ENCODE peak calls at places on chromosomes 3 and 15, in nine cellular contexts. K is OCI-LY7, L is heart right ventricle, R is A549, W is H9, C is HCT116, D is GM23338, Z is psoas muscle, X is thoracic aorta. A is an unnamed sample.

GRCh38 chr3:177960722-177961121 is 575.5 kb upstream of the KCNMB2 start:
- DNase-seq in Z (no peak), C (no peak), L (no peak), D (no peak), R (no peak), K (no peak), X (no peak), W (no peak), A (no peak)

GRCh38 chr3:25581823-25582222 is 82.9 kb downstream of the TOP2B start:
- DNase-seq in X (no peak), L (no peak), K (no peak), R (peak), C (no peak), W (no peak), D (no peak), Z (no peak), A (no peak)

GRCh38 chr3:105938826-105939225 is 70.0 kb upstream of the CBLB start:
- DNase-seq in L (no peak), R (no peak), C (no peak), W (no peak), X (no peak), K (no peak), D (no peak), Z (no peak), A (no peak)

GRCh38 chr15:69104050-69104750 is 56.2 kb upstream of the GLCE start:
- DNase-seq in X (no peak), W (no peak), Z (no peak), L (no peak), K (no peak), R (no peak), D (no peak), C (no peak), A (no peak)

GRCh38 chr3:133531981-133532380 is 41.5 kb upstream of the CDV3 start:
- DNase-seq in Z (no peak), L (no peak), K (no peak), W (no peak), R (no peak), X (no peak), C (no peak), D (no peak), A (no peak)

GRCh38 chr3:27681249-27681748 is 40.8 kb downstream of the EOMES start:
- DNase-seq in R (peak), Z (no peak), C (peak), L (peak), D (peak), X (no peak), W (peak), K (peak), A (no peak)

GRCh38 chr3:196517919-196518318 is 2.8 kb upstream of the SMCO1 start:
- DNase-seq in Z (no peak), W (peak), L (no peak), R (no peak), K (no peak), X (no peak), C (no peak), D (peak), A (no peak)

GRCh38 chr3:177563381-177563780 is 366.1 kb upstream of the TBL1XR1 start:
- DNase-seq in W (no peak), X (no peak), R (no peak), K (no peak), C (no peak), Z (no peak), D (no peak), L (no peak), A (no peak)

GRCh38 chr3:34183581-34184313 is 385.3 kb downstream of the PDCD6IP start:
- DNase-seq in Z (no peak), W (no peak), X (no peak), L (no peak), D (no peak), C (no peak), R (no peak), K (no peak), A (no peak)

GRCh38 chr3:28322464-28322863 is 26.1 kb upstream of the ZCWPW2 start:
- DNase-seq in K (no peak), C (no peak), X (no peak), R (no peak), W (no peak), Z (no peak), L (no peak), D (no peak), A (no peak)

GRCh38 chr3:152299243-152299976 is 30.7 kb downstream of the MBNL1 start:
- DNase-seq in L (no peak), X (no peak), Z (no peak), C (no peak), R (no peak), D (no peak), K (peak), W (no peak), A (no peak)

GRCh38 chr15:79644091-79644490 is 212.0 kb downstream of the MINAR1 start:
- DNase-seq in K (no peak), X (no peak), L (no peak), W (no peak), Z (no peak), D (no peak), C (no peak), R (peak), A (no peak)

GRCh38 chr15:83850846-83851245 is 196.9 kb downstream of the ADAMTSL3 start:
- DNase-seq in Z (no peak), X (no peak), L (no peak), D (no peak), W (no peak), K (no peak), R (no peak), C (no peak), A (no peak)

GRCh38 chr15:31606261-31606669 is 279.6 kb downstream of the KLF13 start:
- DNase-seq in L (no peak), K (no peak), C (no peak), X (no peak), W (no peak), D (no peak), Z (no peak), R (peak), A (no peak)

GRCh38 chr15:25239471-25240345 is 199.1 kb downstream of the UBE3A start:
- DNase-seq in C (no peak), D (no peak), R (no peak), X (no peak), Z (peak), K (no peak), L (no peak), W (no peak), A (no peak)

GRCh38 chr3:15312550-15312949 is 19.8 kb downstream of the SH3BP5 start:
- DNase-seq in C (no peak), R (no peak), K (no peak), D (no peak), Z (no peak), W (no peak), L (no peak), X (no peak), A (no peak)

GRCh38 chr3:141237701-141238521 is 6.3 kb downstream of the PXYLP1 start:
- DNase-seq in Z (peak), L (peak), X (no peak), K (no peak), D (no peak), R (no peak), C (no peak), W (no peak), A (no peak)

GRCh38 chr3:45507820-45508317 is 86.7 kb upstream of the LIMD1 start:
- DNase-seq in X (no peak), D (peak), K (no peak), L (peak), R (peak), W (peak), C (no peak), Z (peak), A (no peak)

GRCh38 chr15:90315276-90315982 is 36.7 kb upstream of the ZNF774 start:
- DNase-seq in W (no peak), L (peak), X (peak), K (no peak), R (peak), Z (peak), C (no peak), D (no peak), A (peak)

GRCh38 chr3:62538706-62539356 is 165.5 kb upstream of the FEZF2 start:
- DNase-seq in R (no peak), X (no peak), L (no peak), C (no peak), D (peak), W (peak), K (no peak), Z (no peak), A (no peak)

GRCh38 chr15:92044510-92044909 is 191.0 kb downstream of the SLCO3A1 start:
- DNase-seq in W (no peak), Z (no peak), R (no peak), K (no peak), L (no peak), D (no peak), C (no peak), X (no peak), A (no peak)

GRCh38 chr15:53588773-53589172 is 170.7 kb downstream of the WDR72 start:
- DNase-seq in Z (no peak), C (no peak), L (no peak), W (no peak), R (peak), X (no peak), D (no peak), K (no peak), A (no peak)

GRCh38 chr3:124246949-124247348 is 255.0 kb upstream of the ROPN1 start:
- DNase-seq in D (peak), L (no peak), C (peak), R (peak), Z (no peak), W (no peak), X (no peak), K (peak), A (no peak)
- TF ChIP-seq CTCF in D (peak), L (peak), C (peak), R (peak), Z (peak), W (peak), X (no peak), K (peak), A (no peak)

GRCh38 chr15:49466119-49466518 is 43.1 kb downstream of the FGF7 start:
- DNase-seq in D (no peak), W (no peak), X (no peak), Z (no peak), L (no peak), R (no peak), C (no peak), K (no peak), A (no peak)
- H3K27ac ChIP-seq in D (no peak), W (no peak), X (no peak), Z (no peak), L (no peak), R (no peak), C (no peak), K (no peak), A (no peak)

GRCh38 chr3:53880396-53881345 is 1.3 kb downstream of the ACTR8 start:
- DNase-seq in C (no peak), L (no peak), K (no peak), W (no peak), Z (no peak), X (no peak), R (no peak), D (peak), A (no peak)

GRCh38 chr3:53885239-53885638 is 3.3 kb upstream of the ACTR8 start:
- DNase-seq in Z (no peak), K (no peak), R (peak), X (no peak), W (no peak), L (no peak), D (no peak), C (no peak), A (no peak)

GRCh38 chr3:53883008-53883407 is 1.1 kb upstream of the ACTR8 start:
- DNase-seq in X (no peak), Z (no peak), R (no peak), D (no peak), K (no peak), L (no peak), W (no peak), C (no peak), A (no peak)

GRCh38 chr3:53884623-53885022 is 2.7 kb upstream of the ACTR8 start:
- DNase-seq in C (no peak), R (no peak), W (no peak), D (no peak), Z (no peak), K (no peak), L (no peak), X (no peak), A (no peak)

DNA sequence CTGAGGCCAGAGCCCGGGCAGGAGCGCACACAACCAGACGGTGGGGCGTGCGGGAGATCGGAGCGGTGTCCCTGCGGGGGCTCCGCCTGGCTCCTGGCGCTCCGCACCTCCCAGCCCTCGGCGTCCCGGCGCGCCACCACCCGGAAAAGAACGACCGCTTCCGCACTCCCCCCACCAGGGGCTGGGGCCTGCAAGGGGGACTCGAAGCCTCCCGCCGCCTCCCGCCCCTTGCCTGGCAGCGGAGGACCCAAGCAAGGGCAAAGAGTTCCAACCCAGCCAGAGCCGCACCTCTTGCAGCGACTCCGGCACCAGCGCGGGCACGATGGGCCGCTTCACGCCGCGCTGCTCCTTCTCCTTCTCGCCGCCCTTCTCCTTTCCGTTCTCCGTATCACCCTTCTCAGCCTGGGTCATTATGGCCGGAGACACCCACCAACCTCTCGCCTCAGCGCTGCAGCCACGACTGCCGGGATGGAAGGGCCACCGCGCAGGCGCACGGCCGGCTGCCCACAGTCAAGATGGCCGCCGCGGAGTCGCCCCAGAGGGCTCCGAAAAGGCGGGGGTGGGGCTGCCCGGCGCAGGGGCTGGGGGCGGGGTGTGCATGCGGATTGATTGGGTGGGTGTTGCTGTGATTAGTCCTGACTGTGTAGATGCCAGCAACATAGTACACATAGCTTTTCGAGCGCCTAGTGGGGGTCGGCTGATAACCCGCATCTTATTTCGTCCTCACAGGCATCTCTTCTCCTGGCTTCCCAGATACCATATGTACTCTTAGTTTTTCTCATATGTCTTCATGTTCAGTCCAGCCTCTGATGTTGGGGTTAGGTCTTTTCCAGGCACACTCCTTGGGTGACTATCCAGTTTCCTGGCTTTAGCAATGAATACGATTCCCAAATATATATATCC is at the start of gene ACTR8:
- DNase-seq in D (peak), K (peak), W (peak), Z (peak), C (peak), L (peak), R (peak), X (peak), A (peak)
- TF ChIP-seq CTCF in D (no peak), K (no peak), W (peak), Z (peak), C (no peak), L (no peak), R (no peak), X (peak), A (no peak)

GRCh38 chr3:23312866-23313265 is 109.7 kb downstream of the UBE2E2 start:
- DNase-seq in K (no peak), R (no peak), X (no peak), D (no peak), Z (no peak), L (no peak), W (no peak), C (no peak), A (no peak)

GRCh38 chr3:23320586-23321570 is 117.8 kb downstream of the UBE2E2 start:
- DNase-seq in R (no peak), K (no peak), Z (no peak), W (no peak), X (no peak), L (no peak), D (no peak), C (no peak), A (no peak)

GRCh38 chr3:23319913-23320312 is 116.8 kb downstream of the UBE2E2 start:
- DNase-seq in D (no peak), Z (no peak), L (no peak), W (no peak), X (no peak), K (no peak), C (no peak), R (peak), A (no peak)

GRCh38 chr3:23316924-23317323 is 113.8 kb downstream of the UBE2E2 start:
- DNase-seq in C (no peak), R (no peak), W (no peak), K (no peak), L (no peak), D (no peak), X (no peak), Z (no peak), A (no peak)

GRCh38 chr3:23314981-23315805 is 112.1 kb downstream of the UBE2E2 start:
- DNase-seq in X (no peak), L (no peak), K (no peak), W (no peak), R (no peak), Z (no peak), D (no peak), C (no peak), A (no peak)
- H3K27ac ChIP-seq in X (no peak), L (no peak), K (no peak), W (no peak), R (no peak), Z (no peak), D (no peak), C (no peak), A (no peak)

GRCh38 chr3:373193-373784 is 176.7 kb downstream of the CHL1 start:
- DNase-seq in Z (no peak), W (no peak), L (no peak), K (no peak), D (no peak), X (no peak), R (no peak), C (no peak), A (no peak)

GRCh38 chr3:374459-374858 is 177.9 kb downstream of the CHL1 start:
- DNase-seq in L (no peak), K (no peak), D (no peak), Z (no peak), X (no peak), R (no peak), W (no peak), C (no peak), A (no peak)

GRCh38 chr3:380801-381200 is 184.2 kb downstream of the CHL1 start:
- DNase-seq in D (no peak), R (peak), Z (no peak), K (no peak), C (no peak), X (no peak), W (no peak), L (no peak), A (no peak)

GRCh38 chr3:377158-377561 is 180.6 kb downstream of the CHL1 start:
- DNase-seq in R (peak), X (no peak), C (no peak), D (peak), W (no peak), Z (no peak), L (no peak), K (peak), A (no peak)
- TF ChIP-seq CTCF in R (peak), X (no peak), C (no peak), D (peak), W (peak), Z (peak), L (no peak), K (peak), A (no peak)

GRCh38 chr3:188296761-188297689 is 143.1 kb downstream of the LPP start:
- DNase-seq in Z (no peak), W (no peak), D (no peak), K (peak), L (no peak), C (no peak), X (no peak), R (peak), A (no peak)
- H3K27ac ChIP-seq in Z (peak), W (no peak), D (no peak), K (peak), L (peak), C (no peak), X (peak), R (peak), A (peak)

GRCh38 chr15:49370782-49371181 is 52.3 kb upstream of the FGF7 start:
- DNase-seq in W (no peak), C (peak), Z (no peak), R (peak), D (no peak), L (no peak), K (peak), X (no peak), A (no peak)
- TF ChIP-seq CTCF in W (no peak), C (peak), Z (no peak), R (peak), D (no peak), L (no peak), K (peak), X (no peak), A (no peak)

GRCh38 chr3:114218578-114219185 is 18.7 kb downstream of the ZNF80 start:
- DNase-seq in K (peak), C (no peak), W (no peak), D (no peak), Z (no peak), L (no peak), X (no peak), R (no peak), A (no peak)

GRCh38 chr3:114218006-114218405 is 19.4 kb downstream of the ZNF80 start:
- DNase-seq in L (no peak), C (no peak), R (no peak), Z (no peak), D (no peak), W (no peak), X (no peak), K (no peak), A (no peak)

GRCh38 chr3:114219741-114220140 is 17.6 kb downstream of the ZNF80 start:
- DNase-seq in K (no peak), C (no peak), Z (no peak), X (no peak), D (no peak), W (no peak), L (no peak), R (no peak), A (no peak)

GRCh38 chr3:114216186-114216970 is 21.0 kb downstream of the ZNF80 start:
- DNase-seq in D (no peak), K (no peak), X (no peak), Z (no peak), C (no peak), W (no peak), R (no peak), L (no peak), A (no peak)

DNA sequence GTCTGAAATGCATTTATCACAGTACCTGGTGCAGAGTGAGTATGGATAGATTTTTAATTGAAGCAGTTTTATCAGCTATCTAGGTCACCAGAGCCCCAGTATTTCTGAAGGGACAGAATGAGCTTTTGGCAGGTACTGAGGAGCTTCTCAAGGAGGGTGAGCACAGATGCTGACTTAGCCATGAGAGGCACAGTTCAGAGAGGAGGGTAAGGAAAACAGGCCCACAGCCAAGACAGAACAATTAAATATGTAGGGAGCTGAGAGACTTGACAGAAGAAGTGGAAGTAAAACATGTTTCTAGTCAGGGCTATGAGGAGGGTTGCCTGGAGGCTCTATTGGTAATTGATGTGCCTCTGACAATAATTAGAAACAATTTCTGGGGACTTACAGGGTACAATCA is 20.1 kb downstream of the ZNF80 start:
- DNase-seq in L (no peak), R (no peak), C (no peak), X (no peak), Z (no peak), D (no peak), K (no peak), W (no peak), A (no peak)
- H3K27ac ChIP-seq in L (no peak), R (no peak), C (no peak), X (no peak), Z (no peak), D (no peak), K (no peak), W (no peak), A (no peak)

GRCh38 chr3:186772281-186772885 is 11.0 kb upstream of the EIF4A2 start:
- DNase-seq in K (no peak), Z (no peak), D (peak), X (no peak), C (no peak), W (peak), L (no peak), R (no peak), A (no peak)

GRCh38 chr3:186772886-186773417 is 10.4 kb upstream of the EIF4A2 start:
- DNase-seq in W (peak), C (no peak), X (no peak), R (no peak), D (peak), L (peak), K (peak), Z (peak), A (peak)

GRCh38 chr3:186779204-186779603 is 4.2 kb upstream of the EIF4A2 start:
- DNase-seq in Z (no peak), K (no peak), X (no peak), L (no peak), R (no peak), C (no peak), D (no peak), W (no peak), A (no peak)

DNA sequence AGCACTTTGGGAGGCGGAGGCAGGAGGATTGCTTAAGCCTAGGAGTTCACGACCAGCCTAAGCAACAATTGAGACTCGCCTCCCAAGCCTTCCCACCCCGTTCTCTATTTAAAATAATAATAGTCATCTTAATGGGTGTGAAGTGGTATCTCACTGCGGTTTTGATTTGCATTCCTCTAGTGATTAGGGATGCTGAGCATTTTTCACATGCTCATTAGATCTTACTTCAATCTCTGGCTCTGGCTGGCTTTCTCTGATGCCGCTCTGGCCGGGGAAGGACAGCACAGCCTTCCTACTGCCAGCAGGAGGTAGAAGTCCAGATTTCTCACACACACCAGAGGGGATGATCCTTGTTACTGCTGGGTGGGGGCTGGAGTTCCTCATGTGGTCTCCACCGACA is 7.4 kb upstream of the EIF4A2 start:
- DNase-seq in X (no peak), D (peak), R (no peak), Z (no peak), C (no peak), K (no peak), L (no peak), W (peak), A (no peak)
- TF ChIP-seq CTCF in X (no peak), D (peak), R (no peak), Z (no peak), C (peak), K (no peak), L (no peak), W (peak), A (no peak)